ENCODE peak calls at places on chromosomes 12 and 14, in four cellular contexts. N is fibroblast of pulmonary artery, P is activated T-cell treated with anti-CD3 and anti-CD28 coated beads for 1 hour, V is lung. J is an unnamed sample.
A peak's percentile ranks its signal among the peaks of the same experiment; 100 is the strongest.

GRCh38 chr14:51094282-51094821 is 553 bp downstream of the TRIM9 start:
- DNase-seq in P (no peak), N (no peak), V (no peak), J (peak; percentile 32)

GRCh38 chr12:96425321-96425720 is 25.1 kb upstream of the CDK17 start:
- DNase-seq in N (peak; percentile 85), P (no peak), V (no peak), J (no peak)

GRCh38 chr12:1779783-1780182 is 40.6 kb upstream of the LRTM2 start:
- DNase-seq in V (no peak), N (peak; percentile 89), P (no peak), J (no peak)

GRCh38 chr14:51293149-51293925 is 53.3 kb downstream of the TMX1 start:
- DNase-seq in N (peak; percentile 65), V (no peak), P (no peak), J (no peak)

GRCh38 chr12:75505706-75506312 is 5.6 kb downstream of the KRR1 start:
- DNase-seq in P (no peak), N (peak; percentile 68), V (no peak), J (no peak)

GRCh38 chr12:89411846-89412245 is 59.5 kb upstream of the DUSP6 start:
- DNase-seq in V (no peak), N (no peak), P (no peak), J (no peak)

GRCh38 chr14:44961151-44961729 is 507 bp downstream of the KLHL28 start:
- DNase-seq in P (peak; percentile 38), N (peak; percentile 65), V (peak; percentile 59), J (peak; percentile 59)

GRCh38 chr12:65086236-65086635 is 34.9 kb downstream of the WIF1 start:
- DNase-seq in V (peak; percentile 34), P (no peak), N (no peak), J (no peak)

GRCh38 chr14:39988939-39989338 is 556.7 kb upstream of the FBXO33 start:
- DNase-seq in N (peak; percentile 57), V (no peak), P (no peak), J (no peak)

GRCh38 chr12:19620222-19620621 is 180.9 kb downstream of the AEBP2 start:
- DNase-seq in P (no peak), N (peak; percentile 7), V (no peak), J (no peak)

GRCh38 chr12:41018010-41018409 is 170.1 kb upstream of the PDZRN4 start:
- DNase-seq in V (no peak), N (no peak), P (no peak), J (no peak)

GRCh38 chr14:59187802-59188460 is 536 bp upstream of the DAAM1 start:
- DNase-seq in N (no peak), V (no peak), P (peak; percentile 23), J (no peak)

GRCh38 chr12:15638231-15638630 is 151.0 kb downstream of the EPS8 start:
- DNase-seq in P (no peak), N (no peak), V (no peak), J (no peak)

GRCh38 chr14:100261621-100262020 is 22.7 kb downstream of the YY1 start:
- DNase-seq in P (no peak), V (no peak), N (no peak), J (no peak)

GRCh38 chr12:6084261-6084968 is 40.1 kb downstream of the VWF start:
- DNase-seq in P (no peak), N (peak; percentile 84), V (no peak), J (no peak)

GRCh38 chr12:65822732-65823480 is 1.4 kb upstream of the HMGA2 start:
- DNase-seq in V (no peak), N (peak; percentile 78), P (no peak), J (no peak)

GRCh38 chr12:86948851-86949250 is 692.7 kb upstream of the MGAT4C start:
- DNase-seq in P (no peak), V (no peak), N (peak; percentile 44), J (no peak)

GRCh38 chr14:100878271-100879146 is 25.0 kb downstream of the RTL1 start:
- DNase-seq in V (no peak), N (no peak), P (no peak), J (no peak)

GRCh38 chr12:9588749-9589148 is 19.0 kb downstream of the KLRB1 start:
- DNase-seq in N (no peak), P (no peak), V (no peak), J (no peak)

GRCh38 chr12:66624806-66625205 is 54.1 kb downstream of the GRIP1 start:
- DNase-seq in V (no peak), N (no peak), P (no peak), J (no peak)

GRCh38 chr14:23547924-23548323 is 3.6 kb downstream of the ZFHX2 start:
- DNase-seq in N (no peak), P (no peak), V (no peak), J (no peak)

GRCh38 chr14:24556756-24557155 is 19.3 kb downstream of the CTSG start:
- DNase-seq in P (no peak), V (no peak), N (peak; percentile 3), J (no peak)

GRCh38 chr14:81416233-81416927 is 16.3 kb upstream of the STON2 start:
- DNase-seq in V (no peak), P (no peak), N (no peak), J (no peak)

GRCh38 chr12:123131879-123132402 is 18.9 kb downstream of the PITPNM2 start:
- DNase-seq in P (no peak), V (peak; percentile 61), N (no peak), J (no peak)

J was measured in naive thymus-derived CD4-positive, alpha-beta T cell.